ENCODE peak calls at places on chromosomes 6 and 20, in five cellular contexts. One of them, this sample, is unnamed. For H3K4me1, H3K27me3 and H3K36me3, the result is how much of the 10 kb centered on the place peaks cover.

GRCh38 chr6:156793224-156793623 is 16.0 kb downstream of the ARID1B start:
- DNase-seq in cardiac muscle cell: no peak
- DNase-seq in right lobe of liver: no peak
- DNase-seq in mesenchymal stem cell: no peak
- DNase-seq in GM23248: no peak
- DNase-seq in this sample: no peak

GRCh38 chr6:125918681-125919566 is 37.6 kb upstream of the HINT3 start:
- DNase-seq in cardiac muscle cell: no peak
- DNase-seq in right lobe of liver: no peak
- DNase-seq in mesenchymal stem cell: peak
- DNase-seq in GM23248: peak
- DNase-seq in this sample: no peak

GRCh38 chr20:20768202-20768815 is 55.9 kb upstream of the RALGAPA2 start:
- DNase-seq in cardiac muscle cell: no peak
- DNase-seq in right lobe of liver: no peak
- DNase-seq in mesenchymal stem cell: no peak
- DNase-seq in GM23248: no peak
- DNase-seq in this sample: no peak

GRCh38 chr6:80489911-80490635 is 383.6 kb downstream of the BCKDHB start:
- DNase-seq in cardiac muscle cell: no peak
- DNase-seq in right lobe of liver: no peak
- DNase-seq in mesenchymal stem cell: no peak
- DNase-seq in GM23248: no peak
- DNase-seq in this sample: no peak

GRCh38 chr20:52102559-52102958 is 89.0 kb downstream of the ZFP64 start:
- DNase-seq in cardiac muscle cell: no peak
- DNase-seq in right lobe of liver: no peak
- DNase-seq in mesenchymal stem cell: no peak
- DNase-seq in GM23248: no peak
- DNase-seq in this sample: no peak

GRCh38 chr6:25056130-25056529 is 120.4 kb upstream of the RIPOR2 start:
- DNase-seq in cardiac muscle cell: no peak
- DNase-seq in right lobe of liver: no peak
- DNase-seq in mesenchymal stem cell: no peak
- DNase-seq in GM23248: no peak
- DNase-seq in this sample: no peak

GRCh38 chr6:84137051-84137375 is 90.4 kb downstream of the CEP162 start:
- DNase-seq in cardiac muscle cell: no peak
- DNase-seq in right lobe of liver: no peak
- DNase-seq in mesenchymal stem cell: no peak
- DNase-seq in GM23248: no peak
- DNase-seq in this sample: no peak

GRCh38 chr20:29876911-29877285 is 1380.6 kb upstream of the DEFB115 start:
- DNase-seq in cardiac muscle cell: no peak
- DNase-seq in right lobe of liver: peak
- DNase-seq in mesenchymal stem cell: no peak
- DNase-seq in GM23248: no peak
- DNase-seq in this sample: peak

GRCh38 chr20:37178839-37179670 is at the start of the genes MROH8 and RPN2:
- DNase-seq in cardiac muscle cell: peak
- DNase-seq in right lobe of liver: peak
- DNase-seq in mesenchymal stem cell: peak
- DNase-seq in GM23248: peak
- DNase-seq in this sample: peak

GRCh38 chr6:33417127-33417902 is 592 bp downstream of the CUTA start:
- DNase-seq in cardiac muscle cell: peak
- DNase-seq in right lobe of liver: no peak
- DNase-seq in mesenchymal stem cell: peak
- DNase-seq in GM23248: peak
- DNase-seq in this sample: no peak

GRCh38 chr6:75418233-75418632 is 75.4 kb downstream of the FILIP1 start:
- DNase-seq in cardiac muscle cell: no peak
- DNase-seq in right lobe of liver: no peak
- DNase-seq in mesenchymal stem cell: no peak
- DNase-seq in GM23248: peak
- DNase-seq in this sample: no peak

GRCh38 chr6:9540534-9541126 is 874.2 kb downstream of the TFAP2A start:
- DNase-seq in cardiac muscle cell: peak
- DNase-seq in right lobe of liver: no peak
- DNase-seq in mesenchymal stem cell: peak
- DNase-seq in GM23248: peak
- DNase-seq in this sample: no peak

GRCh38 chr6:143575440-143575839 is 63.9 kb upstream of the FUCA2 start:
- DNase-seq in cardiac muscle cell: peak
- DNase-seq in right lobe of liver: no peak
- DNase-seq in mesenchymal stem cell: peak
- DNase-seq in GM23248: peak
- DNase-seq in this sample: no peak

GRCh38 chr6:37785688-37786270 is 33.7 kb upstream of the ZFAND3 start:
- DNase-seq in cardiac muscle cell: no peak
- DNase-seq in right lobe of liver: no peak
- DNase-seq in mesenchymal stem cell: no peak
- DNase-seq in GM23248: peak
- DNase-seq in this sample: no peak

GRCh38 chr6:44051516-44051915 is 75.7 kb downstream of the MRPL14 start:
- DNase-seq in cardiac muscle cell: no peak
- DNase-seq in right lobe of liver: no peak
- DNase-seq in mesenchymal stem cell: peak
- DNase-seq in GM23248: peak
- DNase-seq in this sample: no peak

GRCh38 chr6:6503186-6503585 is 85.3 kb upstream of the LY86 start:
- DNase-seq in cardiac muscle cell: no peak
- DNase-seq in right lobe of liver: no peak
- DNase-seq in mesenchymal stem cell: no peak
- DNase-seq in GM23248: no peak
- DNase-seq in this sample: no peak

GRCh38 chr20:20452254-20452676 is 84.4 kb downstream of the INSM1 start:
- DNase-seq in cardiac muscle cell: peak
- DNase-seq in right lobe of liver: no peak
- DNase-seq in mesenchymal stem cell: peak
- DNase-seq in GM23248: peak
- DNase-seq in this sample: peak

GRCh38 chr6:112946051-112946450 is 598.9 kb downstream of the RFPL4B start:
- DNase-seq in cardiac muscle cell: no peak
- DNase-seq in right lobe of liver: no peak
- DNase-seq in mesenchymal stem cell: peak
- DNase-seq in GM23248: no peak
- DNase-seq in this sample: no peak

GRCh38 chr6:11282875-11283274 is 50.4 kb upstream of the NEDD9 start:
- DNase-seq in cardiac muscle cell: no peak
- DNase-seq in right lobe of liver: no peak
- DNase-seq in mesenchymal stem cell: no peak
- DNase-seq in GM23248: no peak
- DNase-seq in this sample: no peak

GRCh38 chr6:128242765-128243403 is 277.5 kb downstream of the PTPRK start:
- DNase-seq in cardiac muscle cell: no peak
- DNase-seq in right lobe of liver: no peak
- DNase-seq in mesenchymal stem cell: peak
- DNase-seq in GM23248: peak
- DNase-seq in this sample: no peak

GRCh38 chr20:12925214-12925755 is 83.5 kb upstream of the SPTLC3 start:
- DNase-seq in cardiac muscle cell: peak
- DNase-seq in right lobe of liver: no peak
- DNase-seq in mesenchymal stem cell: peak
- DNase-seq in GM23248: peak
- DNase-seq in this sample: no peak

GRCh38 chr20:59686404-59687346 is 82.3 kb downstream of the PHACTR3 start:
- DNase-seq in cardiac muscle cell: no peak
- DNase-seq in right lobe of liver: no peak
- DNase-seq in mesenchymal stem cell: no peak
- DNase-seq in GM23248: peak
- DNase-seq in this sample: no peak

DNA sequence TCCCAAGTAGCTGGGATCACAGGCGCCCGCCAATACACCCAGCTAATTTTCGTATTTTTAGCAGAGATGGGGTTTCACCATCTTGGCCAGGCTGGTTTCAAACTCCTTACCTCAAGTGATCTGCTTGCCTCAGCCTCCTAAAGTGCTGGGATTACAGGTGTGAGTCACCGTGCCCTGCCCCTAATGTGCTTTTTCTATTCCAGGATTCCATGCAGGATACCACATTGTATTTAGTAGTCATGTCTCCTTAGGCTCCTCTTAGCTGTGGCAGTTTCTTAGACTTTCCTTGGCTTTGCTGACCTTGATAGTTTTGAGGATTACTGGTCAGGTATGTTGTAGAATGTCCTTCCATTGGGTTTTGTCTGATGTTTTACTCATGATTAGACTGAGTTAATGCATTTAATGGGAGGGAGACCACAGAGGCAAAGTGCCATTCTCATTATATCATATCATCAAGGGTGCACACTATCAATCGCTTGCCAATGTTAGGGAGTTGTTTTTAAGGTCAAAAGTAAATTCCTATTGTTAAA is 39.6 kb upstream of the TNFAIP3 start:
- DNase-seq in cardiac muscle cell: no peak
- DNase-seq in right lobe of liver: no peak
- DNase-seq in mesenchymal stem cell: no peak
- DNase-seq in GM23248: no peak
- DNase-seq in this sample: no peak
- H3K4me1 ChIP-seq in cardiac muscle cell: under half
- H3K4me1 ChIP-seq in right lobe of liver: under half
- H3K4me1 ChIP-seq in mesenchymal stem cell: under half
- H3K4me1 ChIP-seq in GM23248: under half
- H3K4me1 ChIP-seq in this sample: under half

DNA sequence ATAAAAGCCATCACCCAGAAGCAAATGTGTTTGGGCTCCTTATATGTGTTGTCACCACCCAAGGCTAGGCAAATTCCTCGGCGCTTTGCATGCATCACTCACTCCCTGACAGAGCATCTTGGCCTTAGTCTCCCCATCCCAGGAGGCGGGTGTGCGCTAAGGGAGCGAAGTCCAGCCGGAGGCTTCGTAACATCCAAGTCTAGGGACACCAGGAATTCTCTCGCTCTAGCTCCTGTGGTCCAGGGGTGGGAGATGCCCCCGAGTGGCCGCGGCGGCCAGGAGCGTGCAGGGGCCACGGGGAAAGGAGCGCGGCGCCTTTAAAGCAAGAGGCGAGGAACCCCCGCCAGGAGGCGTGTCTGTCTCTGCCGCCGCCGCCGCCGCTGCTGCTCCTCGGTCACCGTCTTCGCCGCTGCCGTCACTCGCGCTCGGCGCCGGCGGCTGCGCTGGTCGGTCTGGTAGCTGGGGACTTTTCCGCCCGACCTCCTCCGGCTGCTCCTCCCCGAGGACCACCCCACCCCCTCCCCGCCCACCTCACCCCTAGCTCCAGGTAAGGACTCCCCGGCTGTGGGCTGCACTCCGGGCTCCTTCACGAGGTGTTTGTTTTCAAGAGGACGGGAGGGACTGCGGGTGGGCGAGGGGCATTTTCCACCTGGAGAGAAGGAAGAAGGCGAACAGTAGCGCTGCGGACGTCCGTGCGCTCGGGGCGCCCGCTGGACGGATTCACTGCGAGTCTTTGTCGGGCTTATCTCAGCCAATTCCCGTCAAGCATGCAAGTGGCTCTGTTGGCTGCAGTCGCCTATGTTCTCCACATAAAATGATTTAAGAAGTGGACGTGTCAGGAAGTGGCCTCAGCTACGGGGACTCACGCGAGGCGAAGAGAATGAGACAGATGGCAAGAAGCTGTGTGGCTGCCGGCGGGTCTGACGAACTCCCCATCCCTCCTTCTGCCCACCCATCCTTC is at the start of gene GRIK2:
- DNase-seq in cardiac muscle cell: peak
- DNase-seq in right lobe of liver: no peak
- DNase-seq in mesenchymal stem cell: peak
- DNase-seq in GM23248: peak
- DNase-seq in this sample: peak
- H3K27me3 ChIP-seq in cardiac muscle cell: half or more
- H3K27me3 ChIP-seq in right lobe of liver: under half
- H3K27me3 ChIP-seq in mesenchymal stem cell: half or more
- H3K27me3 ChIP-seq in GM23248: under half
- H3K27me3 ChIP-seq in this sample: under half

DNA sequence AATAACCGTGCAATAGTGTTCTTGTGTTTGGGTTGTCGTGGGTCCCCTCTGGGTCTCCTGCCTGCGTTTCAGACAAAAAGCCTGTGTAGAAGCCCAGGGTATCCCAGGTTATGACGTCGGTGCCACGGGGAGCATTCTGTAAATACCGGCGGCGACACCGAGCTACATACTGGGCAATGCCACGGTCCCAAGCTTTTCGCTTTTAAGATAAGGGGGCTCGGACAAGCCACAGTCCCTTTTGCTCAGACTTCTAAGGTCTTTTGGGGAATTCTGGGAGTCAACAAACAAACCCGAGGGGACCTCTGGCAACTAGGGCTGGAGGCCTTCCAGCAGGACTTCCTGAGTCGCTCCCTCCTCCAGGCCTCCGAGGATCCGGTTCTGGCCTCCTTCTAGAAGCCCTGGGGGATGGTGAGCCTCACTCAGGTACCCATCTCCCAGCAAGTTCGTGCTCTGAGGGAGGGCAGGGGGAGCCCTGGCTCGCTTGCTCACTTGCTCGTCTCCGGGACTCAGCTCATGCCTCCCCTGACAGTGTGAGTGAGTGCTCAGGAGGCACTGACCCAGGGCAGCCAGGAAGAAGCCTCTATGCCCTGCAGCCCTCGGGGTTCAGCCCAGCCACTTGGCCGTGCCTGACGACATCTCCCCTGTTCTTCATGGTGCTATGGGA is 62.4 kb upstream of the MRPS10 start:
- DNase-seq in cardiac muscle cell: no peak
- DNase-seq in right lobe of liver: no peak
- DNase-seq in mesenchymal stem cell: no peak
- DNase-seq in GM23248: peak
- DNase-seq in this sample: peak
- H3K36me3 ChIP-seq in cardiac muscle cell: under half
- H3K36me3 ChIP-seq in right lobe of liver: under half
- H3K36me3 ChIP-seq in mesenchymal stem cell: under half
- H3K36me3 ChIP-seq in GM23248: under half
- H3K36me3 ChIP-seq in this sample: under half

DNA sequence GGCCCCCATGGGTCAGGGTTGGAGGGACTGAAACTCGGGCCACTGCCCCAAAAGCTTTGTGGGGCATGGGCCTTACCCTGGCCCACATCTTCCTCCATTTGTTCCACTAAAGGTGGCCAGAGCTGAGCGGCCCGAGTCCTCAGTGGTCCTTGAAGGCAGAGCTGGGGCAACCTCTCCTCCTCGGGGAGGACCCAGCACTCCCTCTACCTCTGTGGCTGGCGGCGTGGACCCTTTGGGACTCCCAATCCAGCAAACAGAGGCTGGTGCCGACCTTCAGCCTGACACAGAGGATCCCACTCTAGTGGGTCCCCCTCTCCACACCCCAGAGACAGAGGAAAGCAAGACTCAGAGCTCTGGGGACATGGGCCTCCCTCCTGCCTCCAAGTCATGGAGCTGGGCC is 9.3 kb downstream of the LPIN3 start:
- DNase-seq in cardiac muscle cell: no peak
- DNase-seq in right lobe of liver: no peak
- DNase-seq in mesenchymal stem cell: no peak
- DNase-seq in GM23248: no peak
- DNase-seq in this sample: no peak
- H3K4me1 ChIP-seq in cardiac muscle cell: under half
- H3K4me1 ChIP-seq in right lobe of liver: under half
- H3K4me1 ChIP-seq in mesenchymal stem cell: under half
- H3K4me1 ChIP-seq in GM23248: under half
- H3K4me1 ChIP-seq in this sample: under half